ENCODE peak calls at places on chromosomes 12 and 14, in four cellular contexts. Q is uterus, A is heart right ventricle, M is astrocyte of the spinal cord. X is an unnamed sample.

GRCh38 chr14:35818346-35819115 is 7.6 kb upstream of the BRMS1L start:
- DNase-seq in Q (no peak), A (no peak), M (peak), X (peak)

GRCh38 chr14:61620130-61620946 is 75.0 kb upstream of the HIF1A start:
- DNase-seq in Q (peak), A (no peak), M (peak), X (peak)

GRCh38 chr12:62934799-62935674 is at the start of gene PPM1H:
- DNase-seq in Q (peak), A (peak), M (peak), X (peak)

GRCh38 chr12:120914794-120915193 is 10.6 kb upstream of the SPPL3 start:
- DNase-seq in Q (no peak), A (no peak), M (no peak), X (no peak)

GRCh38 chr12:42981379-42981778 is 391.8 kb upstream of the PRICKLE1 start:
- DNase-seq in Q (no peak), A (no peak), M (peak), X (no peak)

GRCh38 chr14:58501214-58501816 is 73.8 kb downstream of the KIAA0586 start:
- DNase-seq in Q (no peak), A (no peak), M (peak), X (peak)

GRCh38 chr14:54881235-54881760 is 21.3 kb downstream of the GCH1 start:
- DNase-seq in Q (no peak), A (no peak), M (peak), X (peak)

GRCh38 chr12:53298154-53298553 is 1.3 kb upstream of the MYG1 start:
- DNase-seq in Q (no peak), A (no peak), M (peak), X (peak)

GRCh38 chr14:104138098-104138890 is at the start of gene KIF26A:
- DNase-seq in Q (no peak), A (peak), M (no peak), X (no peak)

GRCh38 chr14:94441531-94442205 is 10.9 kb downstream of the SERPINA11 start:
- DNase-seq in Q (no peak), A (no peak), M (no peak), X (no peak)

GRCh38 chr12:685388-685787 is 22.1 kb upstream of the NINJ2 start:
- DNase-seq in Q (no peak), A (no peak), M (peak), X (peak)

GRCh38 chr14:54857830-54858269 is 44.8 kb downstream of the GCH1 start:
- DNase-seq in Q (no peak), A (no peak), M (no peak), X (no peak)

GRCh38 chr12:69210661-69211060 is 28.7 kb upstream of the CPSF6 start:
- DNase-seq in Q (no peak), A (no peak), M (no peak), X (no peak)

GRCh38 chr12:42557586-42558172 is 31.9 kb downstream of the PRICKLE1 start:
- DNase-seq in Q (no peak), A (no peak), M (no peak), X (no peak)

GRCh38 chr14:50403433-50403832 is 6.8 kb upstream of the CDKL1 start:
- DNase-seq in Q (no peak), A (no peak), M (peak), X (peak)

GRCh38 chr14:103511022-103511693 is 11.5 kb downstream of the CKB start:
- DNase-seq in Q (no peak), A (no peak), M (no peak), X (no peak)

GRCh38 chr14:68042591-68043210 is 223.1 kb downstream of the RAD51B start:
- DNase-seq in Q (no peak), A (no peak), M (peak), X (no peak)

GRCh38 chr12:112685321-112685720 is 106.2 kb upstream of the RPH3A start:
- DNase-seq in Q (no peak), A (no peak), M (no peak), X (no peak)

GRCh38 chr14:75295491-75296338 is 17.1 kb downstream of the FOS start:
- DNase-seq in Q (peak), A (peak), M (peak), X (peak)
- H3K4me3 ChIP-seq in Q (peak), A (peak), M (peak), X (peak)

GRCh38 chr14:45790293-45790692 is 537.3 kb upstream of the MIS18BP1 start:
- DNase-seq in Q (no peak), A (no peak), M (no peak), X (no peak)

GRCh38 chr14:45787167-45787566 is 534.2 kb upstream of the MIS18BP1 start:
- DNase-seq in Q (no peak), A (no peak), M (no peak), X (peak)

GRCh38 chr14:45785240-45785639 is 532.2 kb upstream of the MIS18BP1 start:
- DNase-seq in Q (no peak), A (no peak), M (no peak), X (no peak)

GRCh38 chr14:45786266-45786665 is 533.3 kb upstream of the MIS18BP1 start:
- DNase-seq in Q (no peak), A (no peak), M (no peak), X (no peak)
- H3K4me3 ChIP-seq in Q (no peak), A (no peak), M (no peak), X (no peak)

GRCh38 chr12:47900480-47901129 is 4.2 kb downstream of the VDR start:
- DNase-seq in Q (no peak), A (no peak), M (no peak), X (no peak)

GRCh38 chr12:47901285-47902093 is 3.3 kb downstream of the VDR start:
- DNase-seq in Q (no peak), A (no peak), M (no peak), X (no peak)

GRCh38 chr12:47903927-47904646 is 707 bp downstream of the VDR start:
- DNase-seq in Q (peak), A (peak), M (peak), X (peak)

GRCh38 chr12:47903151-47903611 is 1.6 kb downstream of the VDR start:
- DNase-seq in Q (no peak), A (no peak), M (peak), X (peak)

DNA sequence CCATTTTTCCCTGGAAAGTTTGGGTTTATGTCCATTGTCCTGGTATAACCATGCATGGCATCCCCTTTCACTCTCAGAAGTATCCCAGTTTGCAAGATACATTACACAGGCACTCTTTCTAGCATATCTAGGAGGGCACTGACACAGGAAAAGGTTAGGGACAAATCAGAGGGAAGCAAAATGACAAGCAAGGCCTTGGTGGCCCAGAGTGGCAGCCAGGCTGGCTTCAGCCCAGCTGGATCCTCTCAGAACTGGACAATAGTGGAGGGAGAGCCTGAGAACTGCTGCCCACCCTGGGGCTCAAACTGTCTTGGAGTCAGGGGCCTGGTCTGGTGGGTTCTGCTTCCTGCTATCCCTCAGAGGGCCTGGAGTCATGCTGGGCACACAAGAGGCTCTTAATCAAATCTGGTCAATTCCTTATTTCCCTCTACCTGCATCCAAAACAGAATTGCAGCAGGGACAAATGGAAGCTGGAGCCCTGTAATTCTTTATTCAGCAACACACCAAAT is 2.6 kb downstream of the VDR start:
- DNase-seq in Q (no peak), A (no peak), M (no peak), X (no peak)
- H3K4me3 ChIP-seq in Q (no peak), A (no peak), M (no peak), X (no peak)

DNA sequence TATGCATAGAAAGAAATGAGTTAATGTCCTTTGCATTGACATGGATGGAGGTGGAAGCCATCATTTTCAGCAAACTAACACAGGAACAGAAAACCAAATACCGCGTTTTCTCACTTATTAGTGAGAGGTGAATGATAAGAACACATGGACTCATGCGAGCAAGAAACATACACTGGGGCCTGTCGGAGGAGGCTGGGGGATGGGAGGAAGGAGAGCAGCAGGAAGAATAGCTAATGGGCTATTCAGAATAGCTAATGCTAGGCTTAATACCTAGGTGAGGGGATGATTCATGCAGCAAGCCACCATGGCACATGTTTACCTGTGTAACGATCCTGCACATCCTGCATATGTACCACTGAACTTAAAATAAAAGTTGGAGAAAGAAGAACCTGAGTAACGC is 29.1 kb upstream of the SYT1 start:
- DNase-seq in Q (no peak), A (no peak), M (no peak), X (no peak)
- H3K4me3 ChIP-seq in Q (no peak), A (no peak), M (no peak), X (no peak)

X was measured in cardiac fibroblast.